ENCODE peak calls at places on chromosomes 5 and 9, in four cellular contexts. M is tibial artery, K is breast epithelium, N is left ventricle myocardium inferior. A is an unnamed sample.

GRCh38 chr9:123335227-123335985 is 20.6 kb upstream of the CRB2 start:
- DNase-seq in M (no peak), K (no peak), N (no peak), A (no peak)

GRCh38 chr5:140261403-140262171 is 41.3 kb downstream of the PFDN1 start:
- DNase-seq in M (peak; percentile 81), K (no peak), N (peak; percentile 69), A (peak; percentile 45)

GRCh38 chr9:70672136-70672535 is 257.7 kb upstream of the KLF9 start:
- DNase-seq in M (no peak), K (no peak), N (no peak), A (no peak)

GRCh38 chr5:98938459-98938858 is 9.7 kb upstream of the CHD1 start:
- DNase-seq in M (no peak), K (no peak), N (no peak), A (no peak)

GRCh38 chr5:54580997-54581741 is 63.6 kb downstream of the SNX18 start:
- DNase-seq in M (no peak), K (no peak), N (no peak), A (no peak)

GRCh38 chr9:108844856-108845255 is 10.9 kb downstream of the ACTL7B start:
- DNase-seq in M (no peak), K (no peak), N (no peak), A (no peak)

GRCh38 chr5:151038292-151038745 is 17.9 kb downstream of the GPX3 start:
- DNase-seq in M (peak; percentile 68), K (no peak), N (no peak), A (no peak)

GRCh38 chr5:88825782-88826110 is 57.2 kb downstream of the MEF2C start:
- DNase-seq in M (no peak), K (no peak), N (no peak), A (no peak)

GRCh38 chr5:368162-369084 is 46.9 kb downstream of the AHRR start:
- DNase-seq in M (peak; percentile 56), K (no peak), N (no peak), A (no peak)

GRCh38 chr9:3856592-3856991 is 330.8 kb upstream of the RFX3 start:
- DNase-seq in M (no peak), K (no peak), N (no peak), A (no peak)

GRCh38 chr9:113580954-113581311 is 117.4 kb downstream of the RGS3 start:
- DNase-seq in M (no peak), K (no peak), N (no peak), A (no peak)

GRCh38 chr9:113580041-113580953 is 116.8 kb downstream of the RGS3 start:
- DNase-seq in M (peak; percentile 97), K (peak; percentile 93), N (peak; percentile 80), A (peak; percentile 38)

GRCh38 chr9:113578279-113578865 is 114.8 kb downstream of the RGS3 start:
- DNase-seq in M (no peak), K (no peak), N (peak; percentile 14), A (no peak)

GRCh38 chr9:113578877-113579269 is 115.3 kb downstream of the RGS3 start:
- DNase-seq in M (no peak), K (peak; percentile 71), N (peak; percentile 43), A (no peak)

GRCh38 chr9:113579270-113580040 is 115.9 kb downstream of the RGS3 start:
- DNase-seq in M (no peak), K (no peak), N (peak; percentile 63), A (peak; percentile 26)
- H3K4me1 ChIP-seq in M (peaks cover 16% of the 10 kb centered on the region), K (peaks cover 38% of the 10 kb centered on the region), N (peaks cover 98% of the 10 kb centered on the region), A (no peaks in the 10 kb centered on the region)

GRCh38 chr5:170225326-170226137 is 7.3 kb upstream of the C5orf58 start:
- DNase-seq in M (peak; percentile 83), K (peak; percentile 67), N (peak; percentile 64), A (peak; percentile 98)

GRCh38 chr5:170226138-170226435 is 6.7 kb upstream of the C5orf58 start:
- DNase-seq in M (no peak), K (no peak), N (no peak), A (no peak)

GRCh38 chr5:170223349-170223748 is 9.4 kb upstream of the C5orf58 start:
- DNase-seq in M (no peak), K (no peak), N (no peak), A (no peak)

GRCh38 chr5:170221319-170221718 is 11.5 kb upstream of the C5orf58 start:
- DNase-seq in M (no peak), K (no peak), N (no peak), A (no peak)

GRCh38 chr5:170223906-170224305 is 8.9 kb upstream of the C5orf58 start:
- DNase-seq in M (no peak), K (no peak), N (no peak), A (no peak)
- H3K4me1 ChIP-seq in M (no peaks in the 10 kb centered on the region), K (no peaks in the 10 kb centered on the region), N (peaks cover 11% of the 10 kb centered on the region), A (peaks cover 4% of the 10 kb centered on the region)

DNA sequence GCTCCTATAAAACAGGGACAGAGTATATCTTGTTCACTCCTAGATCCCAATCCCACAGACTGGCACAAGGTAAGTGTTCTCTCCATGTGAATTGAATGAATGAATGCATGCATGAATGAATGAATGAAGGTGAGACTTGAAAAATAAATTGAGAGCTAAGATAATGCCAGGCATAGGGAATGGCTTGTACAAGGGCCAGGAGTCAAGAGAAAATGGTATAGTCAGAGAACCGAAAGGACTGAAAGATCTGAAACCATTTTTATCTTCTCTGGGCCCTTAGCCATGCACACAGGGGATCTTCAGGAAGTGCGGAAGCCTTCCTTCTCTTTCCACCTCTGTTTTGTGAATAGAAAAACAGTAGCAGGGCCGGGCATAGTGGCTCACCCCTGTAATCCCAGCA is 48.4 kb upstream of the FABP6 start:
- DNase-seq in M (no peak), K (no peak), N (no peak), A (no peak)
- H3K4me1 ChIP-seq in M (no peaks in the 10 kb centered on the region), K (no peaks in the 10 kb centered on the region), N (peaks cover 1% of the 10 kb centered on the region), A (no peaks in the 10 kb centered on the region)

GRCh38 chr9:38030658-38031057 is 38.4 kb downstream of the SHB start:
- DNase-seq in M (no peak), K (no peak), N (no peak), A (no peak)
- H3K4me1 ChIP-seq in M (peaks cover 10% of the 10 kb centered on the region), K (peaks cover 17% of the 10 kb centered on the region), N (peaks cover 56% of the 10 kb centered on the region), A (peaks cover 24% of the 10 kb centered on the region)

DNA sequence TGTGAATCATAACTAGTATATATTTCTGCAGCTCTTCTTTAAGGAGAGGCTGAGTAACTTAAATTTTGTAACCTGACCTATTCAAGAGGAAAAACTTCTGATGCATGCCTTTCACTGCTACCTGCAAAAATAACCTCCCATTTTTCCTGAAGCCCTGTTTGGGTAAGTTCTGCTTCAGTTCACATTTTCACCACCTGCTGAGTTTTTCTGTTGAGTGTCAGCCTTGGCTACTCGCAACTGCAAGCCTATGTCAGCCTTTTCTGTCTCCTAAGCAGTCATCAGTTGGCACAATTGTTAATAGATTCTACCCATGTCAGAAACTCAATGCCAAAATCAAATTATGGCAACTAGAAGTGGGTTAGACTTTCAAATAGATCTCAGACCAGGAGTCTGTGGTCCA is 8.2 kb upstream of the TNFAIP8 start:
- DNase-seq in M (no peak), K (no peak), N (no peak), A (no peak)
- H3K4me1 ChIP-seq in M (no peaks in the 10 kb centered on the region), K (no peaks in the 10 kb centered on the region), N (peaks cover 6% of the 10 kb centered on the region), A (no peaks in the 10 kb centered on the region)

GRCh38 chr5:81838307-81838906 is 87.5 kb upstream of the SSBP2 start:
- DNase-seq in M (no peak), K (no peak), N (no peak), A (no peak)

GRCh38 chr5:81834021-81834660 is 83.2 kb upstream of the SSBP2 start:
- DNase-seq in M (no peak), K (no peak), N (no peak), A (no peak)

GRCh38 chr5:81835813-81836458 is 85.0 kb upstream of the SSBP2 start:
- DNase-seq in M (no peak), K (no peak), N (no peak), A (no peak)

GRCh38 chr5:81842795-81843377 is 92.0 kb upstream of the SSBP2 start:
- DNase-seq in M (no peak), K (no peak), N (no peak), A (no peak)

DNA sequence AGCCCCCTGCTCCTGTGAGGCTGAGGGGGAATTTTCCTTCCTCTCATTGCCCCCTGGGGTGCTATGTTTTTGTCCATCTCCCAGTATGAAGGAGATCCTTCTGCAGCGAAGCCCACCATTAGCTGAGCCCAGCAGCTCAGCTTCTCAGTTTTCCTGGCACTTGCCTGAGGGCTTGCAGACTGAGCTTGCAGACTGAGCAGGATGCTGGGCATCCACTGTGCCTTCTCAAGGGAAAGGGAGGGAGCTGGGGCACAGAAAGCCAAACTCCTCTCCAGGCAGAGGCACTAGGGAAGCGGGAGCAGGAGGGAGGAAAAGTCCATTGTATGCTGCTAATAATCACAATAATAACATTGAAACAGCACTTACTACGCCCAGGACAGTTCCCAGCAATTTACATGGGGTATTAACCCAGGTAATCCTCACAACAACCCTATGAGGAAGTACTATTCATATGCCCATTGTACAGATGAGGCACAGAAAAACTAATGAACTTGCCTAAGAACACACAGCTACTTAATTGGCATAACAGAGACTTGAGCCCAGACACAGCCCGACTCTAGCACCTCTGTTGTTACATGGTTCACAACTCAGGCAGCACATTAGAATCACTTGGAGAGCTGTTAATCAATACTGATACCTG is 86.9 kb upstream of the SSBP2 start:
- DNase-seq in M (no peak), K (no peak), N (no peak), A (no peak)
- H3K4me1 ChIP-seq in M (no peaks in the 10 kb centered on the region), K (no peaks in the 10 kb centered on the region), N (peaks cover 5% of the 10 kb centered on the region), A (no peaks in the 10 kb centered on the region)